ENCODE peak calls at places on chromosomes 13 and 19, in eight cellular contexts. V is CD8-positive, alpha-beta T cell; T is cardiac muscle cell; N is lung; U is left ventricle myocardium inferior; J is AG10803; R is AG04450; Q is K562. B is an unnamed sample.

GRCh38 chr19:58476498-58477015 is 405 bp downstream of the ZNF446 start:
- DNase-seq in V (no peak), T (peak), N (no peak), U (no peak), J (peak), R (no peak), Q (peak), B (peak)

GRCh38 chr13:64130600-64130999 is 2715.0 kb upstream of the PCDH20 start:
- DNase-seq in V (no peak), T (peak), N (no peak), U (peak), J (no peak), R (no peak), Q (no peak), B (no peak)

GRCh38 chr19:41703602-41704293 is 4.7 kb upstream of the CEACAM5 start:
- DNase-seq in V (no peak), T (no peak), N (no peak), U (no peak), J (no peak), R (no peak), Q (no peak), B (no peak)

GRCh38 chr13:21501709-21502108 is 42.6 kb upstream of the ZDHHC20 start:
- DNase-seq in V (no peak), T (no peak), N (no peak), U (no peak), J (no peak), R (no peak), Q (no peak), B (no peak)

GRCh38 chr13:29571876-29572570 is 23.5 kb downstream of the SLC7A1 start:
- DNase-seq in V (no peak), T (no peak), N (no peak), U (no peak), J (no peak), R (no peak), Q (no peak), B (no peak)

GRCh38 chr13:110925023-110925608 is 10.2 kb upstream of the ANKRD10 start:
- DNase-seq in V (no peak), T (peak), N (no peak), U (no peak), J (no peak), R (no peak), Q (no peak), B (peak)

GRCh38 chr13:46595136-46595917 is 42.4 kb downstream of the LRCH1 start:
- DNase-seq in V (no peak), T (peak), N (no peak), U (no peak), J (peak), R (no peak), Q (no peak), B (no peak)

GRCh38 chr19:19463348-19464117 is 51.8 kb downstream of the TSSK6 start:
- DNase-seq in V (no peak), T (peak), N (no peak), U (no peak), J (peak), R (no peak), Q (no peak), B (peak)

GRCh38 chr19:33285441-33285927 is 16.9 kb downstream of the CEBPA start:
- DNase-seq in V (no peak), T (no peak), N (no peak), U (no peak), J (no peak), R (no peak), Q (no peak), B (no peak)

GRCh38 chr13:89751537-89751936 is 1596.0 kb upstream of the MIR17HG start:
- DNase-seq in V (no peak), T (no peak), N (no peak), U (no peak), J (no peak), R (no peak), Q (no peak), B (no peak)

GRCh38 chr13:70568571-70568970 is 460.3 kb upstream of the KLHL1 start:
- DNase-seq in V (no peak), T (peak), N (no peak), U (no peak), J (peak), R (no peak), Q (peak), B (peak)

GRCh38 chr19:50003810-50004419 is 21.3 kb downstream of the VRK3 start:
- DNase-seq in V (no peak), T (peak), N (peak), U (no peak), J (peak), R (peak), Q (peak), B (peak)

GRCh38 chr13:79492313-79492798 is 11.4 kb downstream of the NDFIP2 start:
- DNase-seq in V (no peak), T (no peak), N (no peak), U (no peak), J (no peak), R (no peak), Q (no peak), B (peak)

GRCh38 chr13:27279506-27279905 is 8.9 kb downstream of the RASL11A start:
- DNase-seq in V (no peak), T (no peak), N (no peak), U (no peak), J (no peak), R (no peak), Q (no peak), B (no peak)

GRCh38 chr19:1646931-1647663 is 5.3 kb downstream of the TCF3 start:
- DNase-seq in V (no peak), T (no peak), N (no peak), U (no peak), J (no peak), R (no peak), Q (no peak), B (no peak)

GRCh38 chr13:64278493-64278892 is 2862.8 kb upstream of the PCDH20 start:
- DNase-seq in V (no peak), T (peak), N (no peak), U (no peak), J (peak), R (peak), Q (no peak), B (peak)

GRCh38 chr19:51296331-51297093 is 14.9 kb upstream of the IGLON5 start:
- DNase-seq in V (no peak), T (peak), N (no peak), U (no peak), J (no peak), R (no peak), Q (peak), B (no peak)

GRCh38 chr19:46537136-46538097 is 41.8 kb upstream of the PNMA8B start:
- DNase-seq in V (peak), T (peak), N (peak), U (peak), J (peak), R (no peak), Q (peak), B (no peak)

GRCh38 chr19:5036733-5037681 is 68.1 kb downstream of the KDM4B start:
- DNase-seq in V (no peak), T (peak), N (no peak), U (peak), J (peak), R (no peak), Q (no peak), B (peak)

GRCh38 chr19:8831373-8831772 is 731 bp downstream of the ZNF558 start:
- DNase-seq in V (no peak), T (no peak), N (no peak), U (no peak), J (no peak), R (no peak), Q (no peak), B (no peak)
- H3K4me3 ChIP-seq in V (peak), T (no peak), N (no peak), U (peak), J (peak), R (peak), Q (peak), B (peak)

DNA sequence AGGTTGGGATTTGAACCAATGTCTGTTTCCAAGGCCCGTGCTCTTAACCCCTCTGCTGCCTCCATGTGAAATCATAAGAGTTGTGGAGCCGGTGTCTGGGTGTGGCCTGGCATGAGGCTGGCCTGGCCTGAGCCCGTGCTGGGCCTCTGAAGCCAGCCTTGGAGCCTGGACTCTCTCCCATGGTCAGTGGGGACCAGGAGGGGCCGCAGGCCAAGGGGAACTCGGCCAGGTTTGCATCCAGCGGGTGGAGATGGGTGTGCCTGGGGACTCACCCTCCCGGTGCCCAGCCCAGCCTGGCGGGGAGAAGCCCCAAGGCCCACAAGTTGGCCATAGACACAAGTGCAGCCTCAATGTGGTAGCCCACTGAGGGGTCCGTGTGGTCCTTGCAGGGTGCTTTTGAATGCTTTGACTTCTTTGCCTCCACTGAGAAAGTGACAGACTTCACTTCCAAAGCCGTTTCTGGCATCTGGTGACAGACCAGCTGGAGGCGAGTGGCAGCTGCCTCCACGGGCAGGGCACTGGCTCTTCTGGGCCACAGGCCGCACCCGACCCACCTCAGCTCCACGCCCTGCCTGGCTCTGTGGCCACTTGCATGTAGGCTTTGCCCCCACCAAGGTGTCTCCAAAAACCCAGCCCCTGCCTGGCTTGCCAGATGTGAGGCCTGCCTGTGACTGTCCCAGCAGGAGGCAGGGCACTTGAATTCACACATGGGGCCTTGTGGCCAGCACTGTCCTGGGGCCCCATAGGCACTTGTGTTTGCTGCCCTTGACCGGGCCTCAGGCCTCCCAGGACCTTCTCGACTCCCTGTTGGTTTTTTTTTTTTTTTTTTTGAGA is 26.1 kb upstream of the NCCRP1 start:
- DNase-seq in V (no peak), T (no peak), N (no peak), U (no peak), J (no peak), R (no peak), Q (no peak), B (no peak)
- H3K4me3 ChIP-seq in V (no peak), T (no peak), N (no peak), U (no peak), J (no peak), R (no peak), Q (no peak), B (no peak)

DNA sequence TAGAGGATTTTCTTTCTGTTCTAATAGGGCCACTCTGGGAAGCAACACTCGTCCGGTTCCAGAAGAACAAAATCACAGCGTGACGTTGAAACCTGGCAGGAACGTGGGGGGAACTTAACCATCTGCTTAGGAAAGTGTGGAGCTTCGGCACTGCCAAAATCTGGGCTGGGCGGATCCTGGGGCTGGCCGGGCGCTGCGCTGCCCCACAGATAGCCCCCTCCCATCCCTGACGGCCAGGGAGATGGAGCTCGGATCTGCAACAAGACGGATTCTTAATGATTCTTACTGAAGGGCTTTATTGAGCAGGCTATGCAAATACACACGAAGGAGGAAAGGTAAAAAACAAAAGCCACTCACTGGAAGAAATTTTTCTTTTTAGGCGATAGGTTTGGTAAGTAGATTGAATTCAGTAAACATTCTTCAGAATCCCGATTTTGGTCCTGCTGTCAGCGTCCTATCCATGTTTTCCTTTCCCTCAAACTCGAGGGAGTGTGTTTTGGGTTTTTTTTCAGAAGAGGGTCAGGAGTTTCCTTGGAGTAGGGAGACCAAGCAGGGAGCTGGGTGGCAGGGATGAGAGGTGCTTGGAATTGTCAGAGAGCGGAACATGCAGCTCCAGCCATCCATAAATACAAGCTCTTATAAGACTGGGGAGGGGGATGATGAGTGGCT is 1.4 kb upstream of the PCDH8 start:
- DNase-seq in V (no peak), T (no peak), N (no peak), U (no peak), J (no peak), R (no peak), Q (no peak), B (no peak)
- H3K4me3 ChIP-seq in V (no peak), T (no peak), N (no peak), U (peak), J (no peak), R (no peak), Q (no peak), B (no peak)

DNA sequence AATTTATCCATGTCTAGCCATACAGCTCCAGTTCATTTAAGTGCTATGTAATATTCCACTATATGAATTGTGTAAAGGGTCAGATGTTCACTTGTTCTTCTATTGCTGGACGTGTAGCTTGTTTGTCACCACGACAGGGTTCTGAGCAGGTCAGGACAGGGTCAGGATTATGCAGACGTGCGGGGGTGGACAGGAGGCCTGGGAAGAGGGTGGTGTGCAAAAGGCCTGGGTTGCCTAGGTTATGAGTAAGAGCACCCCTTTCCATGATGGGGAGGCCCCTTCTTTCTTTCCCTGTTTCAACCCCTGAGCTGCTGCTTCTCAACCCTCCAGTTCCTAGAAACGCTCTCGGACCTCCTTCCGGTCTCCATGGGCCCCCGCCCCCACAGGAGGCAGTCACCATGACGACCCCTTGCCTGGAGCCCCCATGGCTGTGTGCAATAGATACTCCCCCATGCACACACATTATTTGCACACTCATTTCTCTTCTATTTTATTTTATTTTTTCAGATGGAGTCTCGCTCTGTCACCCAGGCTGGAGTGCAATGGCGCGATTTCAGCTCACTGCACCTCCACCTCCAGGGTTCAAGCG is 2.0 kb downstream of the EXOC3L2 start:
- DNase-seq in V (no peak), T (no peak), N (no peak), U (no peak), J (no peak), R (no peak), Q (peak), B (no peak)
- H3K4me3 ChIP-seq in V (no peak), T (no peak), N (no peak), U (no peak), J (no peak), R (no peak), Q (no peak), B (no peak)

DNA sequence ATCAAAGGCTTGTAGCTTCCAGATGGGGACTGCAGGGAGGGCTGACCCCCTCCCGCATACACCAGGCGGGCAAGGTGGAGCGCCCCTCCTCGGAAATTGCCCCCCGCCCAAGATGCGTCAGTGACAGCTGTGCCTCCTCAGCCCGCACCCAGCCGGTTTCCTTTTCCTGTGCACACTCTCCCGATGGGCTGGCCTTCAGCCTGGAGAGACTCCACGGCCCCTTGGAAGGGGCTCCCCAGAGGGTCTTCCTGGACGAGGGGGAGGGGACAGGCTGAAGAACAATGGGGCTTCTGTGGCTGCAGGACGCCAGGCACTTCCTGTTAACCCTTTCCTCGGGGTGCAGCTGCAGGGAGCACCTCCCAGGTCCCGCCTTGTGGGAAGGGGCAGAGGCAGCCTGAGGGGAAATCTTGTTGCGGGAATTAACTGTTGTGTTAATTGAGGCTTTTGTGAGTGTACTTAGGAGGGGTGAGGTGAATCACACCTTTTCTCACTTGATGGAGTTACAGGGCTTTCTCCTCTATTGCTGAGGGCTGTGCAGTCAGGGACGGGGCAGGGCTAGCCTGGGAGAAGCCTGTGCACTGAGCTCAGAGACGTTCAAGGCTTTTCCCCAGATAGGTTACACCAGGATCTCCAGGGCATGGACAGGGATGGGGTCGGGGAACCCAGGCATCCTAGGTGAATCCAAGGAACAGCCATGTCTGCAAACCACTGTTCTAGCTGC is 14.3 kb downstream of the IER2 start:
- DNase-seq in V (peak), T (peak), N (peak), U (peak), J (peak), R (no peak), Q (no peak), B (peak)
- H3K4me3 ChIP-seq in V (peak), T (no peak), N (no peak), U (peak), J (peak), R (peak), Q (peak), B (no peak)

GRCh38 chr19:14072535-14073231 is at the start of gene MISP3:
- DNase-seq in V (no peak), T (no peak), N (peak), U (peak), J (no peak), R (no peak), Q (peak), B (no peak)
- H3K4me3 ChIP-seq in V (peak), T (peak), N (peak), U (peak), J (peak), R (peak), Q (peak), B (peak)

B was measured in astrocyte of the spinal cord.